ENCODE peak calls at places on chromosomes 11 and 22, in five cellular contexts. P is heart right ventricle, W is ovary, I is upper lobe of right lung, R is heart left ventricle. C is an unnamed sample.

GRCh38 chr11:62610814-62611704 is 1.5 kb downstream of the EML3 start:
- DNase-seq in R (no peak), P (no peak), I (no peak), W (no peak), C (no peak)

GRCh38 chr11:133895551-133895950 is 50.2 kb upstream of the SPATA19 start:
- DNase-seq in R (no peak), W (no peak), I (no peak), P (no peak), C (no peak)

GRCh38 chr22:18024276-18024939 is at the start of gene MICAL3:
- DNase-seq in I (peak; percentile 70), R (peak; percentile 70), W (peak; percentile 50), P (no peak), C (peak; percentile 83)

GRCh38 chr22:41862530-41863266 is 29.8 kb downstream of the SREBF2 start:
- DNase-seq in W (no peak), R (no peak), I (no peak), P (no peak), C (no peak)

GRCh38 chr11:61961570-61962212 is 5.7 kb downstream of the FTH1 start:
- DNase-seq in I (peak; percentile 57), W (peak; percentile 39), P (peak; percentile 70), R (peak; percentile 87), C (no peak)

GRCh38 chr11:32429477-32429876 is 5.9 kb downstream of the WT1 start:
- DNase-seq in R (no peak), W (no peak), P (no peak), I (no peak), C (no peak)

GRCh38 chr22:44735518-44736428 is 16.6 kb upstream of the ARHGAP8 start:
- DNase-seq in R (peak; percentile 76), I (peak; percentile 89), P (peak; percentile 70), W (peak; percentile 69), C (peak; percentile 92)

GRCh38 chr11:83864412-83865057 is 578.4 kb upstream of the CCDC90B start:
- DNase-seq in W (no peak), R (no peak), I (no peak), P (no peak), C (no peak)

GRCh38 chr11:104891135-104891534 is 7.1 kb downstream of the CASP12 start:
- DNase-seq in P (no peak), R (no peak), I (no peak), W (no peak), C (no peak)

GRCh38 chr11:68010058-68011041 is at the start of gene ALDH3B1:
- DNase-seq in P (peak; percentile 82), I (peak; percentile 99), R (peak; percentile 94), W (peak; percentile 82), C (peak; percentile 94)

GRCh38 chr22:41873391-41873790 is 40.5 kb downstream of the SREBF2 start:
- DNase-seq in R (no peak), W (no peak), I (no peak), P (no peak), C (no peak)

GRCh38 chr11:118207079-118207478 is 17.7 kb downstream of the JAML start:
- DNase-seq in P (no peak), W (no peak), R (no peak), I (no peak), C (no peak)

GRCh38 chr11:56849250-56849649 is 100.8 kb upstream of the OR9G4 start:
- DNase-seq in W (no peak), R (no peak), P (no peak), I (no peak), C (no peak)

GRCh38 chr22:32518848-32519247 is 44.2 kb downstream of the FBXO7 start:
- DNase-seq in P (no peak), I (no peak), R (no peak), W (no peak), C (no peak)

GRCh38 chr11:40514124-40514523 is 945.3 kb downstream of the LRRC4C start:
- DNase-seq in P (no peak), I (no peak), R (no peak), W (no peak), C (no peak)

GRCh38 chr11:117171648-117172051 is 6.9 kb upstream of the SIDT2 start:
- DNase-seq in P (no peak), R (no peak), W (no peak), I (no peak), C (no peak)

GRCh38 chr22:32331236-32331917 is 26.3 kb upstream of the RFPL3 start:
- DNase-seq in R (no peak), W (no peak), P (no peak), I (peak; percentile 52), C (no peak)

GRCh38 chr11:87451400-87451799 is 413.7 kb downstream of the TMEM135 start:
- DNase-seq in W (no peak), P (no peak), I (no peak), R (no peak), C (no peak)

GRCh38 chr11:99199336-99199735 is 178.6 kb downstream of the CNTN5 start:
- DNase-seq in I (no peak), R (no peak), W (no peak), P (no peak), C (no peak)

GRCh38 chr11:62333768-62334167 is 3.5 kb upstream of the ASRGL1 start:
- DNase-seq in P (no peak), R (no peak), W (no peak), I (no peak), C (no peak)

GRCh38 chr11:115926601-115927000 is 422.4 kb upstream of the CADM1 start:
- DNase-seq in W (no peak), I (no peak), P (no peak), R (no peak), C (no peak)

GRCh38 chr22:32619614-32620426 is 145.2 kb downstream of the FBXO7 start:
- DNase-seq in P (no peak), W (peak; percentile 63), R (peak; percentile 76), I (no peak), C (no peak)

GRCh38 chr11:78532991-78533861 is 41.4 kb downstream of the NARS2 start:
- DNase-seq in W (no peak), I (no peak), P (no peak), R (no peak), C (no peak)

GRCh38 chr11:79498681-79499080 is 57.9 kb upstream of the TENM4 start:
- DNase-seq in R (no peak), I (no peak), P (no peak), W (no peak), C (no peak)

DNA sequence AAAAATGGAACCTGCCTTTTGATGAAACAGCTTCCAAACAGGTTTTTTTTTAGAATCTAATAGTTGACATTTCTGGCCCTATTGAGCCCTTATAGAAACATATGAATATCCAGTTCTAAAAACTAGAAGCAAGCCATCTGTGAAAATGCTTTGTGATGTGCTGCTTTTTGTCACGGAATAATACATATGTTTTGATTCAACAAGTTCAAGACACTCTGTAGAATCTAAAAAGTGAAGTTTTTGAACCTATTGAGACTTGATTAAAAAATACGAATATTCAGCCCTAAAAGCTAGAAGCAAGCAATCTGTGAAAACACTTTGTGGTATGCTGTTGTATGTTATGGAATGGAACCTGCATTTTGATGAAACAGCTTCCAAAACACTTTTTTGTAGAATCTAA is 106.7 kb upstream of the VPREB1 start:
- DNase-seq in W (no peak), I (no peak), P (no peak), R (no peak), C (no peak)
- H3K27me3 ChIP-seq in W (no peaks in the 10 kb centered on the region), I (peaks cover 30% of the 10 kb centered on the region), P (peaks cover 52% of the 10 kb centered on the region), R (no peaks in the 10 kb centered on the region), C (peaks cover 2% of the 10 kb centered on the region)

GRCh38 chr22:42885446-42885845 is 28.4 kb upstream of the ARFGAP3 start:
- DNase-seq in W (no peak), R (no peak), P (no peak), I (no peak), C (no peak)

GRCh38 chr22:42887114-42887513 is 30.0 kb upstream of the ARFGAP3 start:
- DNase-seq in P (no peak), R (no peak), I (no peak), W (no peak), C (no peak)

GRCh38 chr22:42883970-42884369 is 26.9 kb upstream of the ARFGAP3 start:
- DNase-seq in I (no peak), R (no peak), P (no peak), W (no peak), C (no peak)

GRCh38 chr22:42883121-42883520 is 26.0 kb upstream of the ARFGAP3 start:
- DNase-seq in P (no peak), W (no peak), R (no peak), I (no peak), C (no peak)

GRCh38 chr22:42884616-42885375 is 27.7 kb upstream of the ARFGAP3 start:
- DNase-seq in R (no peak), W (no peak), P (no peak), I (no peak), C (no peak)
- H3K36me3 ChIP-seq in R (no peaks in the 10 kb centered on the region), W (no peaks in the 10 kb centered on the region), P (peaks cover 96% of the 10 kb centered on the region), I (peaks cover 78% of the 10 kb centered on the region), C (peaks cover 4% of the 10 kb centered on the region)

GRCh38 chr22:24444729-24445466 is 17.5 kb downstream of the ADORA2A start:
- DNase-seq in P (no peak), I (no peak), W (no peak), R (peak; percentile 42), C (no peak)

GRCh38 chr22:24446291-24446611 is 18.9 kb downstream of the ADORA2A start:
- DNase-seq in W (no peak), R (no peak), I (no peak), P (no peak), C (no peak)

GRCh38 chr22:24444251-24444650 is 16.9 kb downstream of the ADORA2A start:
- DNase-seq in R (no peak), P (no peak), I (no peak), W (no peak), C (no peak)

GRCh38 chr22:24443668-24444067 is 16.3 kb downstream of the ADORA2A start:
- DNase-seq in I (no peak), R (no peak), P (no peak), W (no peak), C (no peak)

DNA sequence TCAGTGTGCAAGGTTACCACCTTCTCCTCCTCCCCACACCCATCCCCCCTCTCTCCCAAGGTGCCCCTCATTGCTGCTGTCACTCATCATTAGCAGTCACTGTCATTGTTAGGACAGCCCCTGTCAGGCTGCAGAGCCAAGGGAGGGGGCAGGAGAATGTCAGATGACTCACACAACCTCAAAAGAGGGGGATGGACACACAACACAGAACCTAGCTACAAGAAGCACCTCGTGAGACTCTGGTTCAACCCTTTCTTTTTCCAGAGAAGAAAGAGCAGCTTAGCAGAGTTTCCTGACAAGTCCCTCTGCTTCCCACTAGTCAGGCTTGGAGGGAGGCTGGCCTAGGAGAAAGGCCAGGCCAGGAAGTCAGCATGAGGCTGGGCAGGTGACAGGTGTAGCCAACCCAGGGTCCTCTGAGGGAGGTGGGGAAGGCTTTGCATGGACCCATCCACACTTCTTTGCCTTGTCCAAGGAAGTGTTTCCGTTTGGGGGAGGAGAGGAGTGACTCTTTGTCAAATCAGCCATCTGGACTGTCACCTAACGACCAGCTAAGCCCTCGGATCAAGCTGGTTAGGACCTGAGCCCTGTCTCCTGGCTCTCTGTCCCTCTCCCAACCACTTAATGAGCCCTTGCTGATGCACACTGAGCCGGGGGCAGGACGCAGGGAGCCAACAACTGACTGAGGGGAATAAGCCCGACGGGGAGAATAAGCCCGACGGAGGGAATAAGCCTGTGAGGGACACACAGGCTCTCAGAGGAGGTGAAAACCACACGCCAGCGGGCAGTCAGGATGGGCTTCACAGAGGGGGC is 18.3 kb downstream of the ADORA2A start:
- DNase-seq in P (no peak), R (no peak), I (no peak), W (no peak), C (no peak)
- H3K4me1 ChIP-seq in P (peaks cover 48% of the 10 kb centered on the region), R (peaks cover 8% of the 10 kb centered on the region), I (peaks cover 9% of the 10 kb centered on the region), W (peaks cover 3% of the 10 kb centered on the region), C (no peaks in the 10 kb centered on the region)

DNA sequence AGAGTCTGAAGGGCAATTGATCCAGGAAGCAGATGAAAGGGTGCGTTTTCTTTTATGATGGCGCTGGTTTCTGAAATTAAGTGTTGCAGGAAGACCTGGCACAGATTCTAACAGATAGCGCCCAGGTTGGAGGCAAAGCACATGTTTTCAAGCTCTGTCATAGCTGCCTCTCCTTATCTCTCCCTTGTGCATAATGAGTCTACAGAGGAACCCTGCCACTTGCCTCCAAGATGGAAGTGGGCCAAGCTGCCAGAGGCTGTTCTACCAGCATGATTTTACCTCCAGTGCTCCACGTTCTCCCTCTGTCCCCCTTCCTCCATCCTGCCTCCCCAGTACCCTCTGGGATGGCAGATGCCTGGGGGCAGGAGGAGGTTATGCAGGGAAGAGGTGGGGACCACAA is 30.0 kb upstream of the TLCD5 start:
- DNase-seq in P (no peak), W (no peak), R (no peak), I (no peak), C (no peak)
- H3K27me3 ChIP-seq in P (peaks cover 62% of the 10 kb centered on the region), W (no peaks in the 10 kb centered on the region), R (no peaks in the 10 kb centered on the region), I (peaks cover 10% of the 10 kb centered on the region), C (peaks cover 4% of the 10 kb centered on the region)

C was measured in Caco-2.